ENCODE peak calls at places on chromosome 22, in eight cellular contexts. H, B, D, U, A, Z, I and T are unnamed samples.

GRCh38 chr22:48546653-48547424 is 1280.8 kb downstream of the BRD1 start:
- DNase-seq in A (no peak), B (no peak), D (no peak), Z (no peak), I (no peak), U (no peak), H (no peak), T (no peak)

GRCh38 chr22:23533328-23533762 is 46.7 kb downstream of the IGLL1 start:
- DNase-seq in U (no peak), D (peak), H (no peak), A (no peak), I (peak), B (no peak), Z (peak), T (no peak)

GRCh38 chr22:43002198-43002577 is 12.8 kb downstream of the PACSIN2 start:
- DNase-seq in H (no peak), I (no peak), A (no peak), B (no peak), Z (no peak), U (no peak), D (peak), T (no peak)

GRCh38 chr22:24290459-24290858 is 19.8 kb downstream of the SPECC1L start:
- DNase-seq in A (no peak), D (peak), Z (no peak), H (no peak), B (no peak), U (no peak), I (no peak), T (no peak)

GRCh38 chr22:24244144-24244787 is 616 bp downstream of the GGT5 start:
- DNase-seq in U (no peak), D (peak), B (no peak), A (no peak), H (peak), I (peak), Z (peak), T (no peak)

GRCh38 chr22:44331881-44332714 is 19.3 kb upstream of the SHISAL1 start:
- DNase-seq in H (no peak), I (no peak), U (no peak), B (no peak), A (peak), D (peak), Z (no peak), T (no peak)

GRCh38 chr22:20503816-20504215 is 3.6 kb upstream of the MED15 start:
- DNase-seq in H (no peak), Z (no peak), D (no peak), B (peak), I (no peak), U (peak), A (no peak), T (no peak)

GRCh38 chr22:23072911-23073491 is 2.7 kb downstream of the GNAZ start:
- DNase-seq in U (no peak), D (no peak), B (no peak), Z (peak), I (no peak), A (peak), H (peak), T (peak)

GRCh38 chr22:25099202-25099601 is 100.5 kb upstream of the CRYBB3 start:
- DNase-seq in B (no peak), U (no peak), A (no peak), I (no peak), Z (no peak), H (no peak), D (no peak), T (no peak)

GRCh38 chr22:49203091-49203862 is 624.4 kb downstream of the BRD1 start:
- DNase-seq in A (peak), D (no peak), Z (peak), I (no peak), U (no peak), H (peak), B (peak), T (peak)

GRCh38 chr22:48936391-48936790 is 891.3 kb downstream of the BRD1 start:
- DNase-seq in D (no peak), I (no peak), U (no peak), B (no peak), H (no peak), A (no peak), Z (no peak), T (no peak)

GRCh38 chr22:45224331-45224730 is 16.4 kb downstream of the KIAA0930 start:
- DNase-seq in I (no peak), B (no peak), U (no peak), H (no peak), A (no peak), D (no peak), Z (no peak), T (no peak)

GRCh38 chr22:49838771-49839717 is 11.4 kb upstream of the BRD1 start:
- DNase-seq in A (no peak), U (peak), H (peak), B (peak), Z (no peak), I (no peak), D (peak), T (no peak)

GRCh38 chr22:19005905-19006304 is 69.8 kb upstream of the PRODH start:
- DNase-seq in H (no peak), I (no peak), Z (no peak), D (no peak), B (no peak), A (no peak), U (no peak), T (no peak)

GRCh38 chr22:22959147-22959827 is 71.7 kb downstream of the IGLL5 start:
- DNase-seq in A (peak), B (peak), H (peak), D (peak), U (peak), Z (peak), I (peak), T (no peak)

GRCh38 chr22:24066872-24067271 is 55.8 kb downstream of the CABIN1 start:
- DNase-seq in Z (peak), B (peak), I (no peak), H (no peak), D (no peak), A (peak), U (peak), T (no peak)

GRCh38 chr22:20023214-20023613 is 2.3 kb downstream of the TANGO2 start:
- DNase-seq in U (no peak), I (no peak), D (no peak), A (no peak), H (no peak), Z (no peak), B (no peak), T (no peak)

GRCh38 chr22:42979606-42980005 is 35.3 kb downstream of the PACSIN2 start:
- DNase-seq in Z (no peak), D (no peak), U (no peak), I (no peak), A (no peak), B (no peak), H (no peak), T (no peak)

GRCh38 chr22:30667486-30668305 is at the start of gene DUSP18:
- DNase-seq in A (peak), I (peak), B (peak), H (peak), U (peak), Z (peak), D (peak), T (peak)
- TF ChIP-seq POLR2A in A (peak), I (no peak), B (peak), H (no peak), U (peak), Z (peak), D (no peak), T (no peak)

DNA sequence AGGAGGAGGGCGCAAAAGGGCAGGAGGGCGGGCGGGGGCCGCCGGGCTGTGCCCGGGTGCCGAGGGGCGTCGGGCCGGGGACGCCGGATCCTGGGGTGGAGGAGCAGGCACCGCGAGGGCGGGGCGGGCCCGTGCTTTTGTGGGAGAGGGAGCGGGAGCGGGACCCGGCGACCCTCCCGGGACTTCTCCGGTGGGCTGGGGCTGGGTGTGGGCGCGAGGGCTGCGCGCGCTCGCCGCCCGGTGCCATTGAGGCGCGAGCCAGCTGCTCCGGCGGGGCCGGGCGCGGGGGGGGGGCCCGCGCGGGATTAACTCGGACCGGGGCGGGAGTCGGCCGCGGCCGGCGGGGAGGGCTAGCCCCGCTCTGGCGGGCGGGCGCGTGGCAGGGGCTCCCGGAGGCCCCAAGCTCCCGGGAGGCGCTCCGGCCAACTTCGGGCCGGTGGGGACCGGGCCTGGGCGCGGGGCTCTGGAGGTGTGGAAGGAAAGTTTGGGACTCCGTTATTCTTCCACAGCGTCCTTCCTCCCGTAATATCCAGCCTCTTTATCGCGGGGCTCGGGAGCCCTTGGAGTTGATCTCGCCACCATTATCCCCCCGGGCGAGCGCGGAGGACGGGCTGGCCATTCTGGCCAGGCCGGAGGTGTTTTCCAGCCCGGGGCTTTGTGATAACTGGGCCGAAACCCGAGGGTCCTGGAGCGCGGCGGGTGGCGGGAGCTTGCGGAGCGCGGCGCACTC is 941 bp downstream of the CECR2 start:
- DNase-seq in H (peak), A (peak), U (no peak), Z (peak), I (no peak), D (no peak), B (no peak), T (no peak)
- H3K4me3 ChIP-seq in H (peak), A (peak), U (peak), Z (peak), I (peak), D (no peak), B (peak), T (peak)

GRCh38 chr22:36507518-36508010 is 724 bp upstream of the FOXRED2 start:
- DNase-seq in H (no peak), B (no peak), A (no peak), D (no peak), Z (no peak), I (no peak), U (no peak), T (no peak)

GRCh38 chr22:36510966-36511881 is 4.4 kb upstream of the FOXRED2 start:
- DNase-seq in A (peak), D (peak), I (no peak), Z (no peak), B (peak), U (peak), H (no peak), T (no peak)

GRCh38 chr22:36512333-36512732 is 5.5 kb upstream of the FOXRED2 start:
- DNase-seq in A (no peak), H (no peak), D (no peak), I (no peak), B (no peak), Z (no peak), U (no peak), T (no peak)

GRCh38 chr22:36506637-36507517 is at the start of gene FOXRED2:
- DNase-seq in Z (peak), U (peak), D (peak), B (peak), H (peak), A (peak), I (peak), T (peak)

DNA sequence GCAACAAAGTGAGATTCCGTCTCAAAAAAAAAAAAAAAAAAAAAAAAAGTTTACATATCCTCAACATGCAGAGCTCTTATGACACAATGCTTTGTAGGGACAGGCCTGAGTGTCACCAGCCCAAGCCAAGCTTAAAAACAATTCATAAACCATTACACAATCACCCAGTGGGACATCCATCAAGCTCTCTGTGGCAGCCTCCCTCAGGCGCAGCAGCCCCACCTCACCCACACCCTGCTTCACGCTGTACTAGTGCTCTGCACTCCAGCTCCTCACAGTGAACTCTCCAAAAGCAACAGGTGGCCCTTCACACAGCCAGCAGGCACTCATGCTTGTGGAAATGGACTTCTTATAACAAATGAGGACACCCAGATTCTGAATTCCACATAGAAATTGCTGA is 3.5 kb upstream of the FOXRED2 start:
- DNase-seq in D (no peak), U (no peak), Z (no peak), A (no peak), B (no peak), I (no peak), H (no peak), T (no peak)
- TF ChIP-seq POLR2A in D (no peak), U (peak), Z (no peak), A (no peak), B (no peak), I (no peak), H (no peak), T (no peak)

GRCh38 chr22:39073941-39074340 is 3.1 kb upstream of the APOBEC3G start:
- DNase-seq in B (no peak), D (no peak), U (no peak), Z (no peak), A (no peak), H (no peak), I (no peak), T (no peak)

GRCh38 chr22:39078329-39078728 is 1.3 kb downstream of the APOBEC3G start:
- DNase-seq in U (no peak), Z (no peak), A (no peak), I (no peak), H (no peak), D (no peak), B (no peak), T (no peak)

GRCh38 chr22:39080052-39080762 is 3.1 kb downstream of the APOBEC3G start:
- DNase-seq in A (no peak), D (no peak), B (no peak), Z (no peak), U (no peak), H (no peak), I (no peak), T (no peak)

GRCh38 chr22:39080993-39081513 is 4.0 kb downstream of the APOBEC3G start:
- DNase-seq in Z (no peak), D (no peak), I (no peak), B (no peak), U (no peak), A (no peak), H (no peak), T (no peak)

GRCh38 chr22:39077513-39077840 is 402 bp downstream of the APOBEC3G start:
- DNase-seq in H (no peak), I (no peak), U (no peak), Z (peak), A (no peak), D (no peak), B (no peak), T (no peak)
- H3K4me3 ChIP-seq in H (peak), I (peak), U (peak), Z (peak), A (no peak), D (peak), B (peak), T (peak)

DNA sequence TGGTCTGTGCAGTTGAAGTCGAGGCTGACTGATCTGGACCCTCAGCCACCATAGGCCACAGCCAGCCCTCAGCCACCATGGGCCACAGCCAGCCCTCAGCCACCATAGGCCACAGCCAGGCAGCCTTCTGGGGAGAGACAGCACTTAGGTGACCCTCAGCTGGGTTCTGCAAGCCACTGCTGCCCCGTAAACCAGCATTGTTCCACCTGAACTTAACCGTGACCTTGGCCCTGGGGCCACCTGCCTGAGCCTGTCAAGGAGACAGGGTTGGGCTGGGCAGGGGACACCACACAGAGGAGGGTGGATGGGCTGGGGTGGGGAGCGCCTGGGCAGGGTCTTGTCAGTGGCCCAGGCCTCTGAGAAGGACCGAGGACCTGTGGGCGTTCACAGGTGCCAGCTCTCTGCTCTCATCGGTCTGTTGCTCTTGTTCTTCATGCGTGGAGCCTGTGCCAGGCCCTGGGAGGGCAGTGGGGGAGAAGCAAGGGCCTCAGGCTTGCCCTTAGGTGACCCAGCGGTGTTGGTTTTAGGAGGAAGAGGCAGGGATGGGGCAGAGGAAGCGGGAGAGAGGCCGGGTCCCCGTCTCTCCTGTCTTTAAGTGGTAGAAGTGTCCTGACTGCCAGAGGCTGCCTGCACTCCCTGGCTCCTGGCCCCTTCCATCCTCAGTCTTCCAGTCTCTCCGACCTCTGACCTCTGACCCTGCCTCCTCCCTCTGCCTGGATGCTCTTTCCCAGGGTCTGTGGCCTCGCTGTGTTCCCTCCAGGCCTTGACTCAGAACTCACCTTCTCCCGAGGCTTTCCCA is 36.9 kb downstream of the GRAMD4 start:
- DNase-seq in U (no peak), Z (no peak), B (no peak), D (no peak), H (no peak), I (no peak), A (no peak), T (no peak)
- TF ChIP-seq POLR2A in U (no peak), Z (no peak), B (no peak), D (no peak), H (no peak), I (no peak), A (no peak), T (no peak)

GRCh38 chr22:35940166-35940565 is 88.5 kb downstream of the RBFOX2 start:
- DNase-seq in U (no peak), A (no peak), B (no peak), D (no peak), I (no peak), Z (no peak), H (no peak), T (no peak)

DNA sequence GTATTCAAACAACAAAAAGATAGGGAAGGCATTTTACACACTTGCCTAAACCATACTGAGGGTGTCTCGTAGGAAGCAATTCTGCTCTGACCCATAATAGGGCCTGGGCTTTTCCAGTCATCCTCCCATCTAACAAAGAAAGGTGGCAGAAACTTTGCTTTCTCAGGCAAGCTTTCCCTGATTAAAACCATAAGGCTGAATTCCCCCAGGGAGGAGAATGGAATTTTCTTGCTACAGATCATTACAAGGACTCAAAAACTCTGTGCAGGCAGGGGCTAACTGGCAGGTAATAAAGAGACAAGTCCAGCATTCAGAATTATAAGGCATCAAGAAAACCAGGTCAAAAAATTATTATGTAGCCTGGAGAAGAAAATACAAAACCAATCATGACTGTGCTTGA is 90.4 kb downstream of the RBFOX2 start:
- DNase-seq in H (no peak), D (no peak), A (no peak), I (no peak), B (no peak), U (no peak), Z (no peak), T (no peak)
- H3K4me3 ChIP-seq in H (no peak), D (no peak), A (no peak), I (no peak), B (no peak), U (no peak), Z (no peak), T (no peak)